ENCODE peak calls at places on chromosomes 11 and 22, in seven cellular contexts. One of them, this sample, is unnamed.

GRCh38 chr11:118142081-118142480 is 10.5 kb downstream of the SCN4B start:
- DNase-seq in NCI-H774: no peak
- DNase-seq in GM18507: no peak
- DNase-seq in coronary artery: no peak
- DNase-seq in kidney: no peak
- DNase-seq in lung: no peak
- DNase-seq in activated naive CD8-positive, alpha-beta T cell treated with anti-CD3 and anti-CD28 coated beads, Interleukin-2, amount 50 U/mL, for 24 hours: no peak
- DNase-seq in this sample: no peak

GRCh38 chr11:130765951-130766649 is 150.2 kb downstream of the SNX19 start:
- DNase-seq in GM18507: no peak
- DNase-seq in activated naive CD8-positive, alpha-beta T cell treated with anti-CD3 and anti-CD28 coated beads, Interleukin-2, amount 50 U/mL, for 24 hours: no peak
- DNase-seq in NCI-H774: no peak
- DNase-seq in coronary artery: peak
- DNase-seq in lung: no peak
- DNase-seq in kidney: no peak
- DNase-seq in this sample: no peak

GRCh38 chr11:114610984-114611944 is 15.7 kb upstream of the NXPE4 start:
- DNase-seq in kidney: no peak
- DNase-seq in coronary artery: no peak
- DNase-seq in GM18507: no peak
- DNase-seq in NCI-H774: no peak
- DNase-seq in activated naive CD8-positive, alpha-beta T cell treated with anti-CD3 and anti-CD28 coated beads, Interleukin-2, amount 50 U/mL, for 24 hours: no peak
- DNase-seq in lung: no peak
- DNase-seq in this sample: no peak

GRCh38 chr11:129145276-129145675 is 46.8 kb downstream of the ARHGAP32 start:
- DNase-seq in coronary artery: no peak
- DNase-seq in NCI-H774: no peak
- DNase-seq in activated naive CD8-positive, alpha-beta T cell treated with anti-CD3 and anti-CD28 coated beads, Interleukin-2, amount 50 U/mL, for 24 hours: no peak
- DNase-seq in lung: no peak
- DNase-seq in GM18507: no peak
- DNase-seq in kidney: no peak
- DNase-seq in this sample: no peak

GRCh38 chr11:8327761-8328192 is 64.1 kb upstream of the LMO1 start:
- DNase-seq in activated naive CD8-positive, alpha-beta T cell treated with anti-CD3 and anti-CD28 coated beads, Interleukin-2, amount 50 U/mL, for 24 hours: no peak
- DNase-seq in NCI-H774: no peak
- DNase-seq in coronary artery: no peak
- DNase-seq in lung: no peak
- DNase-seq in GM18507: peak
- DNase-seq in kidney: no peak
- DNase-seq in this sample: no peak

GRCh38 chr11:70538641-70539359 is 140.5 kb downstream of the CTTN start:
- DNase-seq in kidney: peak
- DNase-seq in activated naive CD8-positive, alpha-beta T cell treated with anti-CD3 and anti-CD28 coated beads, Interleukin-2, amount 50 U/mL, for 24 hours: no peak
- DNase-seq in lung: no peak
- DNase-seq in coronary artery: no peak
- DNase-seq in GM18507: no peak
- DNase-seq in NCI-H774: no peak
- DNase-seq in this sample: no peak

GRCh38 chr22:46111645-46112306 is 38.5 kb upstream of the PPARA start:
- DNase-seq in GM18507: no peak
- DNase-seq in lung: no peak
- DNase-seq in NCI-H774: no peak
- DNase-seq in kidney: no peak
- DNase-seq in coronary artery: no peak
- DNase-seq in activated naive CD8-positive, alpha-beta T cell treated with anti-CD3 and anti-CD28 coated beads, Interleukin-2, amount 50 U/mL, for 24 hours: no peak
- DNase-seq in this sample: no peak

GRCh38 chr11:64290352-64290751 is 750 bp upstream of the KCNK4 start:
- DNase-seq in kidney: no peak
- DNase-seq in GM18507: no peak
- DNase-seq in activated naive CD8-positive, alpha-beta T cell treated with anti-CD3 and anti-CD28 coated beads, Interleukin-2, amount 50 U/mL, for 24 hours: no peak
- DNase-seq in coronary artery: no peak
- DNase-seq in NCI-H774: no peak
- DNase-seq in lung: no peak
- DNase-seq in this sample: no peak

GRCh38 chr11:127680146-127680545 is 679.6 kb upstream of the KIRREL3 start:
- DNase-seq in kidney: no peak
- DNase-seq in NCI-H774: no peak
- DNase-seq in activated naive CD8-positive, alpha-beta T cell treated with anti-CD3 and anti-CD28 coated beads, Interleukin-2, amount 50 U/mL, for 24 hours: no peak
- DNase-seq in coronary artery: no peak
- DNase-seq in GM18507: no peak
- DNase-seq in lung: no peak
- DNase-seq in this sample: no peak

GRCh38 chr11:100545970-100546369 is 141.1 kb upstream of the ARHGAP42 start:
- DNase-seq in kidney: no peak
- DNase-seq in coronary artery: no peak
- DNase-seq in lung: no peak
- DNase-seq in GM18507: no peak
- DNase-seq in activated naive CD8-positive, alpha-beta T cell treated with anti-CD3 and anti-CD28 coated beads, Interleukin-2, amount 50 U/mL, for 24 hours: no peak
- DNase-seq in NCI-H774: no peak
- DNase-seq in this sample: no peak

GRCh38 chr11:111327908-111328624 is 29.7 kb downstream of the POU2AF3 start:
- DNase-seq in coronary artery: peak
- DNase-seq in lung: peak
- DNase-seq in GM18507: no peak
- DNase-seq in kidney: no peak
- DNase-seq in NCI-H774: no peak
- DNase-seq in activated naive CD8-positive, alpha-beta T cell treated with anti-CD3 and anti-CD28 coated beads, Interleukin-2, amount 50 U/mL, for 24 hours: no peak
- DNase-seq in this sample: no peak

GRCh38 chr11:34924714-34925113 is 8.3 kb downstream of the PDHX start:
- DNase-seq in coronary artery: no peak
- DNase-seq in activated naive CD8-positive, alpha-beta T cell treated with anti-CD3 and anti-CD28 coated beads, Interleukin-2, amount 50 U/mL, for 24 hours: no peak
- DNase-seq in lung: no peak
- DNase-seq in kidney: no peak
- DNase-seq in GM18507: no peak
- DNase-seq in NCI-H774: no peak
- DNase-seq in this sample: no peak

GRCh38 chr11:36608491-36609199 is 10.6 kb upstream of the RAG2 start:
- DNase-seq in kidney: no peak
- DNase-seq in NCI-H774: no peak
- DNase-seq in lung: no peak
- DNase-seq in activated naive CD8-positive, alpha-beta T cell treated with anti-CD3 and anti-CD28 coated beads, Interleukin-2, amount 50 U/mL, for 24 hours: no peak
- DNase-seq in GM18507: no peak
- DNase-seq in coronary artery: no peak
- DNase-seq in this sample: no peak

GRCh38 chr11:68843703-68844312 is 2.1 kb upstream of the CPT1A start:
- DNase-seq in lung: peak
- DNase-seq in activated naive CD8-positive, alpha-beta T cell treated with anti-CD3 and anti-CD28 coated beads, Interleukin-2, amount 50 U/mL, for 24 hours: peak
- DNase-seq in kidney: peak
- DNase-seq in GM18507: peak
- DNase-seq in coronary artery: no peak
- DNase-seq in NCI-H774: peak
- DNase-seq in this sample: no peak

GRCh38 chr11:45431301-45432018 is 145.3 kb upstream of the SYT13 start:
- DNase-seq in lung: no peak
- DNase-seq in kidney: no peak
- DNase-seq in coronary artery: no peak
- DNase-seq in activated naive CD8-positive, alpha-beta T cell treated with anti-CD3 and anti-CD28 coated beads, Interleukin-2, amount 50 U/mL, for 24 hours: no peak
- DNase-seq in NCI-H774: no peak
- DNase-seq in GM18507: no peak
- DNase-seq in this sample: no peak

GRCh38 chr11:8384199-8384821 is 120.6 kb upstream of the LMO1 start:
- DNase-seq in lung: peak
- DNase-seq in activated naive CD8-positive, alpha-beta T cell treated with anti-CD3 and anti-CD28 coated beads, Interleukin-2, amount 50 U/mL, for 24 hours: no peak
- DNase-seq in NCI-H774: no peak
- DNase-seq in coronary artery: peak
- DNase-seq in GM18507: no peak
- DNase-seq in kidney: peak
- DNase-seq in this sample: no peak

GRCh38 chr11:119373917-119374631 is 7.4 kb downstream of the USP2 start:
- DNase-seq in NCI-H774: peak
- DNase-seq in activated naive CD8-positive, alpha-beta T cell treated with anti-CD3 and anti-CD28 coated beads, Interleukin-2, amount 50 U/mL, for 24 hours: peak
- DNase-seq in lung: peak
- DNase-seq in coronary artery: peak
- DNase-seq in GM18507: no peak
- DNase-seq in kidney: peak
- DNase-seq in this sample: no peak

GRCh38 chr11:129146196-129146595 is 45.9 kb downstream of the ARHGAP32 start:
- DNase-seq in GM18507: no peak
- DNase-seq in lung: no peak
- DNase-seq in NCI-H774: no peak
- DNase-seq in kidney: no peak
- DNase-seq in activated naive CD8-positive, alpha-beta T cell treated with anti-CD3 and anti-CD28 coated beads, Interleukin-2, amount 50 U/mL, for 24 hours: no peak
- DNase-seq in coronary artery: no peak
- DNase-seq in this sample: no peak

GRCh38 chr11:69686856-69687255 is 11.7 kb upstream of the LTO1 start:
- DNase-seq in NCI-H774: no peak
- DNase-seq in GM18507: no peak
- DNase-seq in activated naive CD8-positive, alpha-beta T cell treated with anti-CD3 and anti-CD28 coated beads, Interleukin-2, amount 50 U/mL, for 24 hours: no peak
- DNase-seq in coronary artery: no peak
- DNase-seq in lung: no peak
- DNase-seq in kidney: no peak
- DNase-seq in this sample: no peak

GRCh38 chr22:48891688-48892380 is 935.8 kb downstream of the BRD1 start:
- DNase-seq in coronary artery: no peak
- DNase-seq in activated naive CD8-positive, alpha-beta T cell treated with anti-CD3 and anti-CD28 coated beads, Interleukin-2, amount 50 U/mL, for 24 hours: no peak
- DNase-seq in GM18507: no peak
- DNase-seq in NCI-H774: no peak
- DNase-seq in kidney: no peak
- DNase-seq in lung: no peak
- DNase-seq in this sample: no peak

GRCh38 chr22:35627267-35628041 is 10.3 kb upstream of the MB start:
- DNase-seq in coronary artery: peak
- DNase-seq in kidney: peak
- DNase-seq in NCI-H774: peak
- DNase-seq in lung: peak
- DNase-seq in activated naive CD8-positive, alpha-beta T cell treated with anti-CD3 and anti-CD28 coated beads, Interleukin-2, amount 50 U/mL, for 24 hours: peak
- DNase-seq in GM18507: peak
- DNase-seq in this sample: no peak

GRCh38 chr11:99370557-99371200 is 349.9 kb downstream of the CNTN5 start:
- DNase-seq in kidney: peak
- DNase-seq in GM18507: no peak
- DNase-seq in activated naive CD8-positive, alpha-beta T cell treated with anti-CD3 and anti-CD28 coated beads, Interleukin-2, amount 50 U/mL, for 24 hours: no peak
- DNase-seq in NCI-H774: peak
- DNase-seq in coronary artery: no peak
- DNase-seq in lung: no peak
- DNase-seq in this sample: peak

GRCh38 chr11:86874314-86875056 is 74.1 kb downstream of the PRSS23 start:
- DNase-seq in NCI-H774: no peak
- DNase-seq in coronary artery: no peak
- DNase-seq in lung: no peak
- DNase-seq in kidney: no peak
- DNase-seq in activated naive CD8-positive, alpha-beta T cell treated with anti-CD3 and anti-CD28 coated beads, Interleukin-2, amount 50 U/mL, for 24 hours: no peak
- DNase-seq in GM18507: no peak
- DNase-seq in this sample: no peak

GRCh38 chr22:38868286-38868721 is 3.7 kb downstream of the CBX6 start:
- DNase-seq in lung: no peak
- DNase-seq in coronary artery: peak
- DNase-seq in kidney: no peak
- DNase-seq in activated naive CD8-positive, alpha-beta T cell treated with anti-CD3 and anti-CD28 coated beads, Interleukin-2, amount 50 U/mL, for 24 hours: no peak
- DNase-seq in NCI-H774: no peak
- DNase-seq in GM18507: no peak
- DNase-seq in this sample: no peak

GRCh38 chr11:106656646-106657045 is 361.6 kb downstream of the GUCY1A2 start:
- DNase-seq in kidney: no peak
- DNase-seq in NCI-H774: no peak
- DNase-seq in GM18507: no peak
- DNase-seq in activated naive CD8-positive, alpha-beta T cell treated with anti-CD3 and anti-CD28 coated beads, Interleukin-2, amount 50 U/mL, for 24 hours: no peak
- DNase-seq in coronary artery: no peak
- DNase-seq in lung: no peak
- DNase-seq in this sample: no peak

GRCh38 chr22:32764330-32765116 is 37.0 kb upstream of the TIMP3 start:
- DNase-seq in activated naive CD8-positive, alpha-beta T cell treated with anti-CD3 and anti-CD28 coated beads, Interleukin-2, amount 50 U/mL, for 24 hours: no peak
- DNase-seq in GM18507: no peak
- DNase-seq in NCI-H774: no peak
- DNase-seq in kidney: peak
- DNase-seq in lung: peak
- DNase-seq in coronary artery: no peak
- DNase-seq in this sample: no peak

This sample was measured in NCI-H2171.